ENCODE peak calls at places on chromosomes 6 and 20, in four cellular contexts. G, I, L and H are unnamed samples.

GRCh38 chr20:8512003-8512402 is 379.9 kb downstream of the PLCB1 start:
- DNase-seq in G (no peak), I (no peak), L (no peak), H (no peak)

GRCh38 chr6:106256201-106256968 is 69.2 kb downstream of the ATG5 start:
- DNase-seq in G (peak), I (no peak), L (no peak), H (no peak)

GRCh38 chr6:14502551-14502950 is 385.0 kb downstream of the CD83 start:
- DNase-seq in G (peak), I (no peak), L (peak), H (no peak)

GRCh38 chr6:93317587-93317986 is 101.8 kb downstream of the EPHA7 start:
- DNase-seq in G (no peak), I (no peak), L (no peak), H (no peak)

GRCh38 chr20:16007978-16008377 is 565.3 kb downstream of the KIF16B start:
- DNase-seq in G (peak), I (no peak), L (no peak), H (no peak)

GRCh38 chr6:13395272-13396237 is 67.2 kb upstream of the TBC1D7 start:
- DNase-seq in G (peak), I (peak), L (peak), H (peak)

GRCh38 chr6:105510746-105511145 is 107.9 kb upstream of the PREP start:
- DNase-seq in G (peak), I (no peak), L (no peak), H (no peak)

GRCh38 chr20:36663026-36663425 is 17.0 kb upstream of the SLA2 start:
- DNase-seq in G (no peak), I (no peak), L (no peak), H (no peak)

GRCh38 chr6:71408966-71409723 is 120.5 kb downstream of the OGFRL1 start:
- DNase-seq in G (peak), I (no peak), L (no peak), H (no peak)

GRCh38 chr6:30060634-30060981 is 457 bp upstream of the POLR1H start:
- DNase-seq in G (peak), I (no peak), L (peak), H (no peak)

GRCh38 chr6:106084106-106084963 is 1.8 kb upstream of the PRDM1 start:
- DNase-seq in G (peak), I (peak), L (peak), H (no peak)

GRCh38 chr20:44594730-44595129 is 12.4 kb downstream of the PKIG start:
- DNase-seq in G (peak), I (no peak), L (peak), H (peak)

GRCh38 chr6:69918766-69919165 is 52.4 kb downstream of the COL19A1 start:
- DNase-seq in G (no peak), I (no peak), L (no peak), H (no peak)

GRCh38 chr6:81761197-81761596 is 8.7 kb upstream of the TENT5A start:
- DNase-seq in G (peak), I (no peak), L (no peak), H (no peak)

GRCh38 chr6:71404145-71404966 is 115.7 kb downstream of the OGFRL1 start:
- DNase-seq in G (peak), I (no peak), L (peak), H (no peak)

GRCh38 chr6:36794704-36795065 is 44.6 kb downstream of the CPNE5 start:
- DNase-seq in G (no peak), I (no peak), L (no peak), H (no peak)

GRCh38 chr6:36793913-36794703 is 45.1 kb downstream of the CPNE5 start:
- DNase-seq in G (no peak), I (peak), L (no peak), H (no peak)

GRCh38 chr6:36791085-36791484 is 48.2 kb downstream of the CPNE5 start:
- DNase-seq in G (no peak), I (no peak), L (no peak), H (no peak)

GRCh38 chr6:36791553-36792171 is 47.6 kb downstream of the CPNE5 start:
- DNase-seq in G (no peak), I (no peak), L (no peak), H (no peak)

DNA sequence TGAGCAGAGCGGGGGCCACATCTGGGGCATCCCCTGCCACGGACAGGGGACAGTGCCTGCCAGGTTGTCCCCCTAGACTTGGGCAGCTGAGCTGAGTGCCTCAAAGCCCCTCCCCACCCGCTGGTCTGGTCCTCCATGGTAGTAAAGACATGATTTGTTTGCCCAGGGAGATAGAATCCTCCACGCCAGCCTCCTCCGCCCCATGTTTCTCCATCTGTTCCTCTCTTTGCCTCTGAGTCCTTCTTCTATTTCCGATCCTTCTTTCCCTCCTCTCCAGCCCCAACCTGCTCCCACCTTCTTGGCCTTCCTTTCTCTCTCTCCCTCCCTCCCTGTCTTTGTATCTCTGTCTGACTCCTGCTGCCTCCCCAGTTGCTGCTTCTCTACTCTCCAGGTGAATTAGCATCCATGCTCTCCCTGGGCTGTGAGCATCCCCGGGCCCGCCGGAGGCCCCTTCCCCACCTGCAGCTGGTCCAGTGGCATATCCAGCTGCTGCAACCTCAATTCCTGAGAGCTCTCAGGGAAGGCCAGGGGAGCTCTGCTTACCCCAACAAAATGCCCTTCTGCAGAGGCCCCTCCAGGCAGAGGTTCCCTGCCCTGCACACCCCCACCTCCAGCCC is 45.8 kb downstream of the CPNE5 start:
- DNase-seq in G (no peak), I (no peak), L (no peak), H (no peak)
- H3K4me3 ChIP-seq in G (no peak), I (no peak), L (no peak), H (no peak)

GRCh38 chr6:127200114-127200513 is 66.5 kb upstream of the RNF146 start:
- DNase-seq in G (no peak), I (no peak), L (no peak), H (no peak)

GRCh38 chr6:127198549-127198948 is 68.1 kb upstream of the RNF146 start:
- DNase-seq in G (peak), I (no peak), L (no peak), H (no peak)

GRCh38 chr6:127202676-127203075 is 64.0 kb upstream of the RNF146 start:
- DNase-seq in G (peak), I (no peak), L (no peak), H (no peak)

GRCh38 chr6:127201321-127201720 is 65.3 kb upstream of the RNF146 start:
- DNase-seq in G (peak), I (no peak), L (peak), H (no peak)

GRCh38 chr6:127199470-127199869 is 67.2 kb upstream of the RNF146 start:
- DNase-seq in G (no peak), I (no peak), L (no peak), H (no peak)
- TF ChIP-seq CTCF in G (no peak), I (no peak), L (no peak), H (no peak)

GRCh38 chr6:10555625-10556309 is 34.6 kb downstream of the GCNT2 start:
- DNase-seq in G (peak), I (peak), L (peak), H (peak)
- H3K4me3 ChIP-seq in G (no peak), I (no peak), L (peak), H (peak)

DNA sequence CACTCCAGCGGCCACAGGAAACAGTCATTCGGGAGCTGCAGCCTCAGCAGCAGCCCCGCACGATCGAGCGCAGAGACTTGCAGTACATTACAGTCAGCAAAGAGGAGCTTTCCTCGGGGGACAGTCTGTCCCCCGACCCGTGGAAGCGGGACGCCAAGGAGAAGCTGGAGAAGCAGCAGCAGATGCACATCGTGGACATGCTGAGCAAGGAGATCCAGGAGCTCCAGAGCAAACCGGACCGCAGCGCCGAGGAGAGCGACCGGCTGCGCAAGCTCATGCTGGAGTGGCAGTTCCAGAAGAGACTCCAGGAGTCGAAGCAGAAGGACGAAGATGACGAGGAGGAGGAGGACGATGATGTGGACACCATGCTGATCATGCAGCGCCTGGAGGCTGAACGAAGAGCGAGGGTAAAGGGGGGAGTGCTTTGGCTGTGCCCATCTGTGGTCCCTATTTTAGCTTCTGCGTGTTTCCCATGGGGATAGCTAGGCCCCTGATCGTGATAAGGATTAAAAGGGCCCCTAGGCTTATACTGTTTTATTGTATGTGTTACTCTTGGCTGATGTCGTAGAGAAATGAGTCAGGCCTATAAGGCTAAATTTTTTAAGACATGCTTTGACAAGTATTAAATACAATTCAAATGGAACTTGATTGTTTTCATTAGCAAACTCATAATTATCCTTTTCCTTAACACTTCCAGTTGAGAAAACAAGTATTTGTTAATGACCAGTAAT is 45.5 kb upstream of the KIF25 start:
- DNase-seq in G (no peak), I (no peak), L (no peak), H (no peak)
- TF ChIP-seq CTCF in G (no peak), I (no peak), L (no peak), H (no peak)

GRCh38 chr6:143745160-143746133 is 67.7 kb downstream of the PHACTR2 start:
- DNase-seq in G (peak), I (peak), L (peak), H (no peak)
- H3K4me3 ChIP-seq in G (no peak), I (peak), L (no peak), H (peak)

GRCh38 chr20:25341716-25342680 is 48.6 kb downstream of the ABHD12 start:
- DNase-seq in G (no peak), I (no peak), L (no peak), H (no peak)
- TF ChIP-seq CTCF in G (no peak), I (no peak), L (no peak), H (no peak)

GRCh38 chr20:6767166-6767535 is 335 bp upstream of the BMP2 start:
- DNase-seq in G (no peak), I (peak), L (no peak), H (no peak)

GRCh38 chr20:6765469-6766058 is 1.9 kb upstream of the BMP2 start:
- DNase-seq in G (peak), I (no peak), L (peak), H (no peak)

GRCh38 chr20:6768228-6769185 is 1.0 kb downstream of the BMP2 start:
- DNase-seq in G (no peak), I (no peak), L (peak), H (peak)

GRCh38 chr20:6766433-6766832 is 1.1 kb upstream of the BMP2 start:
- DNase-seq in G (no peak), I (no peak), L (no peak), H (no peak)

DNA sequence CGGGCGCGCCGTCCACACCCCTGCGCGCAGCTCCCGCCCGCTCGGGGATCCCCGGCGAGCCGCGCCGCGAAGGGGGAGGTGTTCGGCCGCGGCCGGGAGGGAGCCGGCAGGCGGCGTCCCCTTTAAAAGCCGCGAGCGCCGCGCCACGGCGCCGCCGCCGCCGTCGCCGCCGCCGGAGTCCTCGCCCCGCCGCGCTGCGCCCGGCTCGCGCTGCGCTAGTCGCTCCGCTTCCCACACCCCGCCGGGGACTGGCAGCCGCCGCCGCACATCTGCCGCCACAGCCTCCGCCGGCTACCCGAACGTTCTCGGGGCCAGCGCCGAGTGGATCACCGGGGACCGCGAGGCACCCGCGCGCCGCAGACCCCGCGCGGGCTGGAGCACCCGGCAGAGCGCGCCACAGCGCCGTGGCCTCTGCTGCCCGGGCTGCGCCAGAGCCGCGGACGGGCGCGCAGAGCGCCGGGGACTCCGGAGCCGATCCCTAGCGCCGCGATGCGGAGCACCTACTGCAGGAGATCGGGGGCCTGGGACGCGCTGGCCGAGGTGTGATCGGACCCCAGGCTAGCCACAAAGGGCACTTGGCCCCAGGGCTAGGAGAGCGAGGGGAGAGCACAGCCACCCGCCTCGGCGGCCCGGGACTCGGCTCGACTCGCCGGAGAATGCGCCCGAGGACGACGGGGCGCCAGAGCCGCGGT is at the start of gene BMP2:
- DNase-seq in G (peak), I (no peak), L (peak), H (peak)
- H3K4me3 ChIP-seq in G (peak), I (peak), L (peak), H (peak)

GRCh38 chr20:9912290-9912689 is 73.4 kb upstream of the PAK5 start:
- DNase-seq in G (no peak), I (no peak), L (no peak), H (no peak)

GRCh38 chr20:9916776-9917175 is 77.9 kb upstream of the PAK5 start:
- DNase-seq in G (no peak), I (no peak), L (no peak), H (no peak)

GRCh38 chr20:9911519-9911918 is 72.6 kb upstream of the PAK5 start:
- DNase-seq in G (no peak), I (no peak), L (no peak), H (no peak)

GRCh38 chr20:9909167-9909566 is 70.3 kb upstream of the PAK5 start:
- DNase-seq in G (no peak), I (no peak), L (no peak), H (no peak)

GRCh38 chr20:9912858-9913434 is 74.1 kb upstream of the PAK5 start:
- DNase-seq in G (peak), I (peak), L (peak), H (no peak)
- TF ChIP-seq CTCF in G (peak), I (peak), L (peak), H (peak)